ENCODE peak calls at places on chromosomes 6 and 20, in nine cellular contexts. One of them, this sample, is unnamed.

GRCh38 chr20:57647933-57648785 is 27.9 kb upstream of the ZBP1 start:
- DNase-seq in upper lobe of left lung: no peak
- DNase-seq in CD4-positive, alpha-beta T cell: no peak
- DNase-seq in AG04450: no peak
- DNase-seq in stomach: no peak
- DNase-seq in right atrium auricular region: no peak
- DNase-seq in H1: no peak
- DNase-seq in ascending aorta: no peak
- DNase-seq in ovary: no peak
- DNase-seq in this sample: no peak

GRCh38 chr6:3119040-3119723 is 671 bp downstream of the BPHL start:
- DNase-seq in upper lobe of left lung: no peak
- DNase-seq in CD4-positive, alpha-beta T cell: no peak
- DNase-seq in AG04450: no peak
- DNase-seq in stomach: no peak
- DNase-seq in right atrium auricular region: no peak
- DNase-seq in H1: no peak
- DNase-seq in ascending aorta: no peak
- DNase-seq in ovary: no peak
- DNase-seq in this sample: no peak

GRCh38 chr6:145502417-145502816 is 232.9 kb downstream of the EPM2A start:
- DNase-seq in upper lobe of left lung: no peak
- DNase-seq in CD4-positive, alpha-beta T cell: no peak
- DNase-seq in AG04450: no peak
- DNase-seq in stomach: peak; percentile 67
- DNase-seq in right atrium auricular region: no peak
- DNase-seq in H1: no peak
- DNase-seq in ascending aorta: no peak
- DNase-seq in ovary: no peak
- DNase-seq in this sample: no peak

GRCh38 chr20:25308671-25309394 is 60.9 kb downstream of the PYGB start:
- DNase-seq in upper lobe of left lung: peak; percentile 48
- DNase-seq in CD4-positive, alpha-beta T cell: no peak
- DNase-seq in AG04450: no peak
- DNase-seq in stomach: no peak
- DNase-seq in right atrium auricular region: no peak
- DNase-seq in H1: no peak
- DNase-seq in ascending aorta: no peak
- DNase-seq in ovary: no peak
- DNase-seq in this sample: no peak

GRCh38 chr6:149683256-149683860 is 34.5 kb downstream of the LATS1 start:
- DNase-seq in upper lobe of left lung: no peak
- DNase-seq in CD4-positive, alpha-beta T cell: no peak
- DNase-seq in AG04450: no peak
- DNase-seq in stomach: no peak
- DNase-seq in right atrium auricular region: no peak
- DNase-seq in H1: no peak
- DNase-seq in ascending aorta: no peak
- DNase-seq in ovary: no peak
- DNase-seq in this sample: no peak

GRCh38 chr6:65450451-65450850 is 256.6 kb downstream of the EYS start:
- DNase-seq in upper lobe of left lung: no peak
- DNase-seq in CD4-positive, alpha-beta T cell: no peak
- DNase-seq in AG04450: no peak
- DNase-seq in stomach: no peak
- DNase-seq in right atrium auricular region: no peak
- DNase-seq in H1: no peak
- DNase-seq in ascending aorta: no peak
- DNase-seq in ovary: no peak
- DNase-seq in this sample: no peak

GRCh38 chr6:42279144-42279781 is 61.6 kb upstream of the MRPS10 start:
- DNase-seq in upper lobe of left lung: peak; percentile 43
- DNase-seq in CD4-positive, alpha-beta T cell: no peak
- DNase-seq in AG04450: no peak
- DNase-seq in stomach: no peak
- DNase-seq in right atrium auricular region: no peak
- DNase-seq in H1: no peak
- DNase-seq in ascending aorta: no peak
- DNase-seq in ovary: peak; percentile 65
- DNase-seq in this sample: no peak

GRCh38 chr6:56652231-56652630 is 9.5 kb upstream of the DST start:
- DNase-seq in upper lobe of left lung: no peak
- DNase-seq in CD4-positive, alpha-beta T cell: no peak
- DNase-seq in AG04450: no peak
- DNase-seq in stomach: no peak
- DNase-seq in right atrium auricular region: no peak
- DNase-seq in H1: no peak
- DNase-seq in ascending aorta: no peak
- DNase-seq in ovary: no peak
- DNase-seq in this sample: no peak

GRCh38 chr6:17167327-17167979 is 65.6 kb downstream of the STMND1 start:
- DNase-seq in upper lobe of left lung: peak; percentile 45
- DNase-seq in CD4-positive, alpha-beta T cell: no peak
- DNase-seq in AG04450: no peak
- DNase-seq in stomach: peak; percentile 53
- DNase-seq in right atrium auricular region: no peak
- DNase-seq in H1: peak; percentile 58
- DNase-seq in ascending aorta: no peak
- DNase-seq in ovary: no peak
- DNase-seq in this sample: peak; percentile 54

GRCh38 chr6:93663111-93663510 is 243.8 kb upstream of the EPHA7 start:
- DNase-seq in upper lobe of left lung: no peak
- DNase-seq in CD4-positive, alpha-beta T cell: no peak
- DNase-seq in AG04450: no peak
- DNase-seq in stomach: no peak
- DNase-seq in right atrium auricular region: no peak
- DNase-seq in H1: no peak
- DNase-seq in ascending aorta: no peak
- DNase-seq in ovary: no peak
- DNase-seq in this sample: no peak

GRCh38 chr6:82909551-82909950 is 156.1 kb downstream of the UBE3D start:
- DNase-seq in upper lobe of left lung: no peak
- DNase-seq in CD4-positive, alpha-beta T cell: no peak
- DNase-seq in AG04450: no peak
- DNase-seq in stomach: no peak
- DNase-seq in right atrium auricular region: no peak
- DNase-seq in H1: no peak
- DNase-seq in ascending aorta: no peak
- DNase-seq in ovary: no peak
- DNase-seq in this sample: no peak

GRCh38 chr6:6580225-6580870 is 8.2 kb upstream of the LY86 start:
- DNase-seq in upper lobe of left lung: no peak
- DNase-seq in CD4-positive, alpha-beta T cell: no peak
- DNase-seq in AG04450: no peak
- DNase-seq in stomach: no peak
- DNase-seq in right atrium auricular region: no peak
- DNase-seq in H1: no peak
- DNase-seq in ascending aorta: no peak
- DNase-seq in ovary: no peak
- DNase-seq in this sample: no peak

GRCh38 chr6:109318328-109318876 is 63.9 kb downstream of the CD164 start:
- DNase-seq in upper lobe of left lung: no peak
- DNase-seq in CD4-positive, alpha-beta T cell: no peak
- DNase-seq in AG04450: no peak
- DNase-seq in stomach: no peak
- DNase-seq in right atrium auricular region: no peak
- DNase-seq in H1: no peak
- DNase-seq in ascending aorta: no peak
- DNase-seq in ovary: no peak
- DNase-seq in this sample: no peak

GRCh38 chr6:37078814-37079213 is 73.4 kb downstream of the FGD2 start:
- DNase-seq in upper lobe of left lung: no peak
- DNase-seq in CD4-positive, alpha-beta T cell: no peak
- DNase-seq in AG04450: no peak
- DNase-seq in stomach: no peak
- DNase-seq in right atrium auricular region: no peak
- DNase-seq in H1: no peak
- DNase-seq in ascending aorta: no peak
- DNase-seq in ovary: no peak
- DNase-seq in this sample: no peak

GRCh38 chr6:137651591-137652335 is 157.6 kb upstream of the OLIG3 start:
- DNase-seq in upper lobe of left lung: no peak
- DNase-seq in CD4-positive, alpha-beta T cell: no peak
- DNase-seq in AG04450: no peak
- DNase-seq in stomach: no peak
- DNase-seq in right atrium auricular region: no peak
- DNase-seq in H1: no peak
- DNase-seq in ascending aorta: no peak
- DNase-seq in ovary: no peak
- DNase-seq in this sample: no peak

GRCh38 chr6:113690255-113690956 is 166.7 kb upstream of the MARCKS start:
- DNase-seq in upper lobe of left lung: no peak
- DNase-seq in CD4-positive, alpha-beta T cell: no peak
- DNase-seq in AG04450: peak; percentile 79
- DNase-seq in stomach: no peak
- DNase-seq in right atrium auricular region: no peak
- DNase-seq in H1: no peak
- DNase-seq in ascending aorta: no peak
- DNase-seq in ovary: no peak
- DNase-seq in this sample: no peak

GRCh38 chr20:22620342-22620741 is 36.0 kb upstream of the FOXA2 start:
- DNase-seq in upper lobe of left lung: no peak
- DNase-seq in CD4-positive, alpha-beta T cell: no peak
- DNase-seq in AG04450: no peak
- DNase-seq in stomach: no peak
- DNase-seq in right atrium auricular region: no peak
- DNase-seq in H1: peak; percentile 47
- DNase-seq in ascending aorta: no peak
- DNase-seq in ovary: no peak
- DNase-seq in this sample: no peak

DNA sequence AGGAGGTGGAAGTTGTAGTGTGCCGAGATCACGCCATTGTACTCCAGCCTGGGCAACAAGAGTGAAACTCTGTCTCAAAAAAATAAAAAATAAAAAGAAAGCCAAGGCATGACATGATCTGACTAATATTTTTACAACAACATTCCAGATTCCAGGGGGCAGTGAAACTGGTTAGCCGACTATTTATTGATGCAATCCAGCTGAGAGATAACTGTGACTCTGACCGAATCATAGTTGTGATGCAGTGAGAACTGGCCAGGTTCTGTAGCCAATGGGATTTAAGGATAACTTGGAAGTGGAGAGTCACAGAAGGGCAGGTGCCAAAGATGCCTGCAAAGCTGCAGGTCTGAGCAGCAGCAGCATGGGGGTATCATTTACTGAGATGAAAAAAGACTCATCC is 82.9 kb upstream of the TSHZ2 start:
- DNase-seq in upper lobe of left lung: no peak
- DNase-seq in CD4-positive, alpha-beta T cell: no peak
- DNase-seq in AG04450: no peak
- DNase-seq in stomach: no peak
- DNase-seq in right atrium auricular region: no peak
- DNase-seq in H1: no peak
- DNase-seq in ascending aorta: no peak
- DNase-seq in ovary: no peak
- DNase-seq in this sample: peak; percentile 34
- H3K27me3 ChIP-seq in upper lobe of left lung: no peaks in the 10 kb centered on the region
- H3K27me3 ChIP-seq in CD4-positive, alpha-beta T cell: no peaks in the 10 kb centered on the region
- H3K27me3 ChIP-seq in AG04450: no peaks in the 10 kb centered on the region
- H3K27me3 ChIP-seq in stomach: no peaks in the 10 kb centered on the region
- H3K27me3 ChIP-seq in right atrium auricular region: no peaks in the 10 kb centered on the region
- H3K27me3 ChIP-seq in H1: no peaks in the 10 kb centered on the region
- H3K27me3 ChIP-seq in ascending aorta: no peaks in the 10 kb centered on the region
- H3K27me3 ChIP-seq in ovary: no peaks in the 10 kb centered on the region
- H3K27me3 ChIP-seq in this sample: no peaks in the 10 kb centered on the region

DNA sequence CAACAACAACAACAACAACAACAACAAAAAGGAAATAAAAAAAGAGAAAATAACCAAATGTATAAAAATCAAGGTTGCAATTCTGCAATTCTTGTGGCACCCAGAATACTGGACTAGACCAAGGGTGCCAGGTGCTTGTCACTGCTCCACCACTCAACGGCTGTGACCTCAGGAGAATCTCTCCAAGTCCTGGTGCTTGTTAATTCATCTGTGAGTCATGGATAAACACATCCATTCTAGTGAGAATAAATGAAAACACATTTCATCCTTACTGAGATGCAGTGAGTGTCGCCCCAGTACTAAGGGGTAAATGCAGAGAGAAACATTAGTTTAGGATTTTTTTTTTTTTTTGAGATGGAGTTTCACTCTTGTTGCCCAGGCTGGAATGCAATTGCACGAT is 32.0 kb downstream of the HLA-C start:
- DNase-seq in upper lobe of left lung: no peak
- DNase-seq in CD4-positive, alpha-beta T cell: no peak
- DNase-seq in AG04450: no peak
- DNase-seq in stomach: no peak
- DNase-seq in right atrium auricular region: no peak
- DNase-seq in H1: no peak
- DNase-seq in ascending aorta: no peak
- DNase-seq in ovary: no peak
- DNase-seq in this sample: no peak
- H3K27me3 ChIP-seq in upper lobe of left lung: no peaks in the 10 kb centered on the region
- H3K27me3 ChIP-seq in CD4-positive, alpha-beta T cell: no peaks in the 10 kb centered on the region
- H3K27me3 ChIP-seq in AG04450: peaks cover 21% of the 10 kb centered on the region
- H3K27me3 ChIP-seq in stomach: no peaks in the 10 kb centered on the region
- H3K27me3 ChIP-seq in right atrium auricular region: no peaks in the 10 kb centered on the region
- H3K27me3 ChIP-seq in H1: no peaks in the 10 kb centered on the region
- H3K27me3 ChIP-seq in ascending aorta: no peaks in the 10 kb centered on the region
- H3K27me3 ChIP-seq in ovary: no peaks in the 10 kb centered on the region
- H3K27me3 ChIP-seq in this sample: no peaks in the 10 kb centered on the region

GRCh38 chr6:159125977-159126376 is 43.2 kb upstream of the FNDC1 start:
- DNase-seq in upper lobe of left lung: no peak
- DNase-seq in CD4-positive, alpha-beta T cell: no peak
- DNase-seq in AG04450: no peak
- DNase-seq in stomach: no peak
- DNase-seq in right atrium auricular region: no peak
- DNase-seq in H1: no peak
- DNase-seq in ascending aorta: no peak
- DNase-seq in ovary: no peak
- DNase-seq in this sample: no peak
- H3K27me3 ChIP-seq in upper lobe of left lung: no peaks in the 10 kb centered on the region
- H3K27me3 ChIP-seq in CD4-positive, alpha-beta T cell: no peaks in the 10 kb centered on the region
- H3K27me3 ChIP-seq in AG04450: peaks cover 6% of the 10 kb centered on the region
- H3K27me3 ChIP-seq in stomach: no peaks in the 10 kb centered on the region
- H3K27me3 ChIP-seq in right atrium auricular region: no peaks in the 10 kb centered on the region
- H3K27me3 ChIP-seq in H1: no peaks in the 10 kb centered on the region
- H3K27me3 ChIP-seq in ascending aorta: no peaks in the 10 kb centered on the region
- H3K27me3 ChIP-seq in ovary: no peaks in the 10 kb centered on the region
- H3K27me3 ChIP-seq in this sample: no peaks in the 10 kb centered on the region

GRCh38 chr6:1601616-1602355 is 7.9 kb upstream of the FOXC1 start:
- DNase-seq in upper lobe of left lung: no peak
- DNase-seq in CD4-positive, alpha-beta T cell: no peak
- DNase-seq in AG04450: no peak
- DNase-seq in stomach: no peak
- DNase-seq in right atrium auricular region: no peak
- DNase-seq in H1: no peak
- DNase-seq in ascending aorta: peak; percentile 68
- DNase-seq in ovary: no peak
- DNase-seq in this sample: no peak
- H3K27me3 ChIP-seq in upper lobe of left lung: peaks cover 55% of the 10 kb centered on the region
- H3K27me3 ChIP-seq in CD4-positive, alpha-beta T cell: peaks cover 80% of the 10 kb centered on the region
- H3K27me3 ChIP-seq in AG04450: peaks cover 50% of the 10 kb centered on the region
- H3K27me3 ChIP-seq in stomach: peaks cover 71% of the 10 kb centered on the region
- H3K27me3 ChIP-seq in right atrium auricular region: peaks cover 10% of the 10 kb centered on the region
- H3K27me3 ChIP-seq in H1: peaks cover 36% of the 10 kb centered on the region
- H3K27me3 ChIP-seq in ascending aorta: no peaks in the 10 kb centered on the region
- H3K27me3 ChIP-seq in ovary: peaks cover 8% of the 10 kb centered on the region
- H3K27me3 ChIP-seq in this sample: no peaks in the 10 kb centered on the region

GRCh38 chr20:48970681-48971370 is 49.3 kb downstream of the ARFGEF2 start:
- DNase-seq in upper lobe of left lung: no peak
- DNase-seq in CD4-positive, alpha-beta T cell: no peak
- DNase-seq in AG04450: no peak
- DNase-seq in stomach: no peak
- DNase-seq in right atrium auricular region: no peak
- DNase-seq in H1: no peak
- DNase-seq in ascending aorta: no peak
- DNase-seq in ovary: no peak
- DNase-seq in this sample: no peak
- H3K27me3 ChIP-seq in upper lobe of left lung: no peaks in the 10 kb centered on the region
- H3K27me3 ChIP-seq in CD4-positive, alpha-beta T cell: no peaks in the 10 kb centered on the region
- H3K27me3 ChIP-seq in AG04450: no peaks in the 10 kb centered on the region
- H3K27me3 ChIP-seq in stomach: no peaks in the 10 kb centered on the region
- H3K27me3 ChIP-seq in right atrium auricular region: no peaks in the 10 kb centered on the region
- H3K27me3 ChIP-seq in H1: no peaks in the 10 kb centered on the region
- H3K27me3 ChIP-seq in ascending aorta: no peaks in the 10 kb centered on the region
- H3K27me3 ChIP-seq in ovary: no peaks in the 10 kb centered on the region
- H3K27me3 ChIP-seq in this sample: no peaks in the 10 kb centered on the region

This sample was measured in pancreas.